ENCODE peak calls at places on chromosomes 12 and 14, in seven cellular contexts. N, V, P, A, K, Q and H are unnamed samples.

GRCh38 chr12:114611145-114612018 is 72.6 kb downstream of the TBX3 start:
- DNase-seq in Q (no peak), P (peak; percentile 33), V (no peak), A (no peak), N (no peak), K (no peak), H (no peak)

GRCh38 chr12:27178723-27179398 is 65.2 kb upstream of the STK38L start:
- DNase-seq in V (no peak), K (no peak), Q (no peak), N (no peak), P (no peak), A (no peak), H (no peak)

GRCh38 chr12:23128462-23128861 is 503.5 kb downstream of the ETNK1 start:
- DNase-seq in P (no peak), K (no peak), N (no peak), Q (no peak), V (no peak), A (no peak), H (no peak)

GRCh38 chr14:36430662-36431084 is 89.4 kb downstream of the NKX2-1 start:
- DNase-seq in N (no peak), A (no peak), V (no peak), Q (no peak), K (no peak), P (no peak), H (no peak)

GRCh38 chr12:83110424-83110823 is 423.7 kb downstream of the TMTC2 start:
- DNase-seq in P (no peak), A (no peak), Q (no peak), N (no peak), V (no peak), K (no peak), H (no peak)

GRCh38 chr12:117090816-117091711 is 8.2 kb downstream of the TESC start:
- DNase-seq in K (no peak), V (no peak), P (no peak), Q (no peak), A (peak; percentile 60), N (no peak), H (no peak)

GRCh38 chr12:107845980-107846659 is 71.6 kb downstream of the ASCL4 start:
- DNase-seq in A (no peak), P (no peak), N (no peak), Q (no peak), K (no peak), V (no peak), H (no peak)

GRCh38 chr12:52618866-52619265 is 507 bp upstream of the KRT73 start:
- DNase-seq in V (no peak), N (no peak), Q (no peak), K (no peak), A (no peak), P (no peak), H (no peak)

GRCh38 chr14:47269788-47270492 is 405.5 kb downstream of the MDGA2 start:
- DNase-seq in Q (no peak), A (no peak), V (no peak), P (no peak), K (no peak), N (no peak), H (no peak)

GRCh38 chr14:23119362-23120327 is 590 bp upstream of the CEBPE start:
- DNase-seq in N (peak; percentile 74), P (no peak), Q (no peak), A (no peak), V (peak; percentile 55), K (no peak), H (no peak)

GRCh38 chr12:119468286-119468685 is 125.3 kb upstream of the TMEM233 start:
- DNase-seq in K (no peak), P (no peak), N (no peak), V (no peak), A (no peak), Q (no peak), H (no peak)

GRCh38 chr14:65846469-65846868 is 433.9 kb downstream of the FUT8 start:
- DNase-seq in P (no peak), A (no peak), K (no peak), N (no peak), Q (peak; percentile 22), V (no peak), H (no peak)

GRCh38 chr12:104372048-104372720 is 68.6 kb downstream of the EID3 start:
- DNase-seq in A (no peak), N (no peak), Q (no peak), V (no peak), K (no peak), P (no peak), H (no peak)

GRCh38 chr12:45050331-45050750 is 558 bp downstream of the DBX2 start:
- DNase-seq in V (no peak), P (no peak), K (no peak), A (no peak), Q (peak; percentile 73), N (no peak), H (no peak)

GRCh38 chr14:100144645-100144995 is 14.8 kb downstream of the DEGS2 start:
- DNase-seq in Q (no peak), P (no peak), A (no peak), V (no peak), K (no peak), N (no peak), H (no peak)

GRCh38 chr14:100143523-100143922 is 15.9 kb downstream of the DEGS2 start:
- DNase-seq in N (no peak), K (no peak), V (no peak), P (no peak), Q (peak; percentile 44), A (no peak), H (no peak)

GRCh38 chr14:100144996-100145646 is 14.3 kb downstream of the DEGS2 start:
- DNase-seq in V (no peak), Q (no peak), A (no peak), K (no peak), N (no peak), P (peak; percentile 87), H (no peak)

GRCh38 chr14:100142073-100143040 is 17.1 kb downstream of the DEGS2 start:
- DNase-seq in N (no peak), V (no peak), Q (no peak), P (peak; percentile 78), K (peak; percentile 84), A (no peak), H (no peak)

GRCh38 chr14:100143934-100144333 is 15.5 kb downstream of the DEGS2 start:
- DNase-seq in P (no peak), V (no peak), A (no peak), K (no peak), N (no peak), Q (no peak), H (no peak)
- H3K27me3 ChIP-seq in P (no peaks in the 10 kb centered on the region), V (no peaks in the 10 kb centered on the region), A (no peaks in the 10 kb centered on the region), K (no peaks in the 10 kb centered on the region), N (no peaks in the 10 kb centered on the region), Q (no peaks in the 10 kb centered on the region), H (no peaks in the 10 kb centered on the region)

GRCh38 chr12:124538194-124539082 is 29.0 kb downstream of the NCOR2 start:
- DNase-seq in N (peak; percentile 67), V (no peak), A (no peak), P (no peak), Q (no peak), K (no peak), H (no peak)
- TF ChIP-seq POLR2AphosphoS5 in N (no peak), V (no peak), A (no peak), P (no peak), Q (peak; percentile 14), K (no peak), H (no peak)

DNA sequence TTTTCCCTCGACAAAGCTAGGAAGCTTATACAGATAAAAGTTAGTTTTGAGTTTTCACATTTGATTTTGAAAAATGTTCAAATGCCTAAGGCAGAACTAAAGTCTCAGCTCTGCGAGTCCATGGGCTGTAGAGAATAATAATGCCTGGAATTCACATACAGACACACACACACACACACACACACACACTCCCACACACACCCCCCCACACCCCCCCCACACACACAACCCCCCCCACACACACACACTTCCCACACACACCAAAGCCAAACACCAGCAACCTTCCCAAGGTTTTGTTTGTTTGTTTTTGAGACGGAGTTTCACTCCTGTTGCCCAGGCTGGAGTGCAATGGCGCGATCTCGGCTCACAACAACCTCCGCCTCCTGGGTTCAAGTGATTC is 62.8 kb upstream of the EIF5 start:
- DNase-seq in Q (no peak), K (no peak), N (no peak), A (no peak), V (peak; percentile 10), P (no peak), H (no peak)
- H3K27me3 ChIP-seq in Q (peaks cover 45% of the 10 kb centered on the region), K (no peaks in the 10 kb centered on the region), N (peaks cover 23% of the 10 kb centered on the region), A (peaks cover 12% of the 10 kb centered on the region), V (peaks cover 52% of the 10 kb centered on the region), P (peaks cover 39% of the 10 kb centered on the region), H (no peaks in the 10 kb centered on the region)

DNA sequence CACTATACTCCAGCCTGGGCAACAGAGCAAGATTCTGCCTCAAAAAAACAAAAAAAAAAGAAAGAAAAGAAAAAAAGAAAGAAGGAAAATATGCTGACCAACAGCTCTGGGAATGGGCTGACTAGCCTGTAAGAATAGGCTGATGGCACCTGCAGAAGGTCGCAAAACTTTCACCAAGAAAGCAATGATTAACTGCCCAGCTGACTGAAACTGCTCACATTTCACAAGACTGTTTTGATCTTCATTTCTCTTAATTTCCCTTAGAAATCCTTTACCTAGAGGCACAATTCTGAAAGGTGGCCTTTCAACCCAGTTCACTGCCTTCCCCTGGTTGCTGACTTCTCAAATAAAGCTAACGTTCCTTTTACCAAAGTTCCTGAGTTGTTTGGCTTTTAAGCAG is 12.4 kb downstream of the BEST3 start:
- DNase-seq in Q (no peak), A (no peak), V (no peak), K (no peak), P (no peak), N (no peak), H (no peak)
- TF ChIP-seq POLR2AphosphoS5 in Q (no peak), A (no peak), V (no peak), K (no peak), P (no peak), N (no peak), H (no peak)

GRCh38 chr14:58690801-58691516 is 53.2 kb downstream of the DACT1 start:
- DNase-seq in A (no peak), N (no peak), K (no peak), Q (no peak), P (peak; percentile 91), V (no peak), H (no peak)
- H3K27me3 ChIP-seq in A (no peaks in the 10 kb centered on the region), N (no peaks in the 10 kb centered on the region), K (no peaks in the 10 kb centered on the region), Q (no peaks in the 10 kb centered on the region), P (no peaks in the 10 kb centered on the region), V (no peaks in the 10 kb centered on the region), H (no peaks in the 10 kb centered on the region)

GRCh38 chr12:51218607-51219161 is 822 bp upstream of the POU6F1 start:
- DNase-seq in A (no peak), Q (peak; percentile 44), P (no peak), N (no peak), K (peak; percentile 57), V (no peak), H (no peak)
- TF ChIP-seq POLR2AphosphoS5 in A (no peak), Q (no peak), P (no peak), N (no peak), K (peak; percentile 29), V (no peak), H (no peak)